ENCODE peak calls at places on chromosomes 1 and 21, in seven cellular contexts. Q, D, B, V, R, K and P are unnamed samples.

GRCh38 chr1:178682429-178682828 is 42.6 kb upstream of the RALGPS2 start:
- DNase-seq in V (no peak), D (no peak), K (no peak), R (no peak), Q (no peak), B (no peak), P (no peak)

GRCh38 chr21:45226540-45227326 is 61.0 kb downstream of the POFUT2 start:
- DNase-seq in K (peak), R (no peak), V (no peak), B (no peak), D (no peak), Q (no peak), P (no peak)

GRCh38 chr21:30206551-30207251 is 9.2 kb downstream of the CLDN8 start:
- DNase-seq in V (peak), D (no peak), R (no peak), Q (no peak), K (no peak), B (no peak), P (no peak)

GRCh38 chr1:101207891-101208290 is 28.9 kb upstream of the S1PR1 start:
- DNase-seq in K (no peak), D (no peak), R (no peak), V (no peak), B (no peak), Q (no peak), P (no peak)

GRCh38 chr1:17189632-17190525 is 15.0 kb upstream of the PADI1 start:
- DNase-seq in V (peak), Q (no peak), B (peak), R (peak), K (no peak), D (no peak), P (no peak)

GRCh38 chr1:35568975-35569395 is 4.1 kb upstream of the TFAP2E start:
- DNase-seq in V (peak), K (peak), B (peak), R (peak), Q (no peak), D (peak), P (peak)

GRCh38 chr1:90840323-90840722 is 123.2 kb upstream of the BARHL2 start:
- DNase-seq in K (no peak), R (no peak), V (no peak), B (no peak), Q (no peak), D (no peak), P (no peak)

GRCh38 chr1:212692774-212693644 is 6.6 kb downstream of the BATF3 start:
- DNase-seq in B (no peak), Q (no peak), V (no peak), K (no peak), R (peak), D (no peak), P (no peak)

GRCh38 chr1:198681247-198681646 is 42.4 kb downstream of the PTPRC start:
- DNase-seq in Q (no peak), K (peak), R (no peak), V (peak), B (no peak), D (no peak), P (no peak)

GRCh38 chr1:79646885-79647284 is 640.4 kb upstream of the ADGRL4 start:
- DNase-seq in K (no peak), D (peak), V (no peak), B (no peak), R (peak), Q (no peak), P (no peak)

GRCh38 chr1:93798301-93798700 is 80.7 kb downstream of the DNTTIP2 start:
- DNase-seq in K (no peak), V (peak), R (no peak), B (no peak), Q (no peak), D (no peak), P (no peak)

GRCh38 chr1:112957133-112957812 is 1.3 kb upstream of the SLC16A1 start:
- DNase-seq in D (peak), B (no peak), V (peak), Q (peak), K (peak), R (peak), P (peak)

GRCh38 chr1:109667452-109668122 is at the start of gene GSTM2:
- DNase-seq in R (peak), K (peak), D (peak), Q (peak), V (peak), B (peak), P (no peak)

GRCh38 chr1:108858541-108858940 is 1.6 kb upstream of the AKNAD1 start:
- DNase-seq in R (no peak), Q (no peak), V (no peak), K (peak), B (no peak), D (no peak), P (no peak)

GRCh38 chr1:54681396-54681795 is 34.3 kb upstream of the TTC4 start:
- DNase-seq in R (peak), K (no peak), Q (no peak), D (no peak), B (no peak), V (peak), P (no peak)

GRCh38 chr1:96544831-96545221 is 176.8 kb upstream of the PTBP2 start:
- DNase-seq in B (no peak), Q (no peak), V (no peak), K (no peak), R (no peak), D (no peak), P (no peak)

GRCh38 chr21:36608251-36608650 is 90.7 kb upstream of the SIM2 start:
- DNase-seq in K (no peak), Q (no peak), D (no peak), V (no peak), B (no peak), R (no peak), P (no peak)

GRCh38 chr1:212228591-212229119 is 56.6 kb upstream of the PPP2R5A start:
- DNase-seq in V (no peak), R (no peak), B (peak), D (no peak), K (no peak), Q (no peak), P (no peak)

GRCh38 chr1:34901919-34902318 is 27.5 kb downstream of the DLGAP3 start:
- DNase-seq in Q (no peak), B (no peak), V (no peak), R (no peak), K (no peak), D (no peak), P (no peak)

GRCh38 chr1:26790551-26790953 is 2.8 kb downstream of the PIGV start:
- DNase-seq in V (no peak), K (peak), B (no peak), D (no peak), Q (no peak), R (no peak), P (no peak)

GRCh38 chr1:119475866-119476439 is 31.1 kb upstream of the HSD3B1 start:
- DNase-seq in B (peak), K (peak), Q (no peak), D (peak), V (peak), R (peak), P (peak)

GRCh38 chr1:161095230-161095629 is 2.9 kb upstream of the KLHDC9 start:
- DNase-seq in K (no peak), R (no peak), B (no peak), D (no peak), V (no peak), Q (no peak), P (no peak)

GRCh38 chr21:16241500-16241963 is 511.8 kb downstream of the USP25 start:
- DNase-seq in V (peak), K (no peak), D (peak), R (peak), Q (no peak), B (no peak), P (no peak)

GRCh38 chr21:38343691-38344090 is 86.9 kb downstream of the KCNJ15 start:
- DNase-seq in V (peak), D (no peak), R (no peak), K (no peak), B (peak), Q (no peak), P (no peak)

GRCh38 chr1:51950701-51951100 is 39.8 kb downstream of the RAB3B start:
- DNase-seq in Q (no peak), B (no peak), D (no peak), V (no peak), R (no peak), K (no peak), P (no peak)

GRCh38 chr1:167081594-167081993 is 8.6 kb downstream of the GPA33 start:
- DNase-seq in B (no peak), Q (no peak), V (no peak), K (no peak), D (no peak), R (no peak), P (no peak)

GRCh38 chr1:225458222-225458631 is 30.4 kb upstream of the LBR start:
- DNase-seq in Q (no peak), B (no peak), D (no peak), V (peak), K (no peak), R (no peak), P (no peak)